ENCODE peak calls at places on chromosomes 5 and 9, in seven cellular contexts. T is memory B cell; L is stimulated activated CD8-positive, alpha-beta memory T cell treated with anti-CD3 and anti-CD28 coated beads, Interleukin-7, amount 100 ng/mL, for 1 hour; M is naive thymus-derived CD4-positive, alpha-beta T cell; H is lung microvascular endothelial cell; S is ovary; V is HepG2. Z is an unnamed sample.

GRCh38 chr9:116155700-116156045 is 2.1 kb downstream of the PAPPA start:
- DNase-seq in L (no peak), H (no peak), M (no peak), S (no peak), T (no peak), V (no peak), Z (no peak)

GRCh38 chr5:176492431-176492830 is 44.2 kb downstream of the FAF2 start:
- DNase-seq in L (no peak), V (no peak), H (peak), M (no peak), S (no peak), T (no peak), Z (no peak)

GRCh38 chr9:99513441-99514112 is 291.5 kb downstream of the SEC61B start:
- DNase-seq in V (no peak), H (no peak), T (no peak), S (no peak), L (no peak), M (no peak), Z (no peak)

GRCh38 chr5:168409601-168410458 is 76.4 kb upstream of the RARS1 start:
- DNase-seq in S (no peak), L (no peak), M (no peak), V (no peak), T (no peak), H (peak), Z (no peak)

GRCh38 chr5:141875795-141876627 is 2.2 kb downstream of the PCDH1 start:
- DNase-seq in M (no peak), V (no peak), S (no peak), L (no peak), T (no peak), H (peak), Z (peak)

GRCh38 chr5:10018670-10019069 is 231.0 kb downstream of the ATPSCKMT start:
- DNase-seq in S (no peak), V (no peak), L (no peak), H (no peak), M (no peak), T (no peak), Z (no peak)

GRCh38 chr5:127375124-127375523 is 84.5 kb downstream of the MEGF10 start:
- DNase-seq in T (no peak), L (no peak), S (no peak), H (no peak), V (no peak), M (no peak), Z (no peak)

GRCh38 chr5:138370537-138370936 is 18.1 kb downstream of the KDM3B start:
- DNase-seq in T (no peak), V (no peak), S (no peak), L (no peak), M (no peak), H (peak), Z (no peak)

GRCh38 chr9:19232117-19232829 is 1.8 kb downstream of the DENND4C start:
- DNase-seq in V (no peak), M (no peak), H (peak), L (no peak), T (no peak), S (no peak), Z (no peak)

GRCh38 chr9:130189840-130190239 is 17.6 kb downstream of the NCS1 start:
- DNase-seq in M (no peak), L (no peak), S (no peak), T (no peak), V (no peak), H (peak), Z (no peak)

GRCh38 chr9:128495804-128496417 is 8.6 kb upstream of the GLE1 start:
- DNase-seq in L (no peak), T (no peak), H (no peak), M (no peak), V (peak), S (no peak), Z (no peak)

GRCh38 chr5:156388233-156388632 is 61.3 kb downstream of the SGCD start:
- DNase-seq in T (no peak), M (no peak), S (no peak), V (no peak), H (no peak), L (no peak), Z (no peak)

GRCh38 chr5:14463629-14464028 is 118.0 kb upstream of the OTULINL start:
- DNase-seq in S (no peak), V (no peak), M (no peak), T (no peak), H (peak), L (no peak), Z (no peak)

GRCh38 chr5:51378415-51378777 is 4.9 kb upstream of the ISL1 start:
- DNase-seq in S (no peak), T (no peak), H (no peak), V (no peak), M (no peak), L (no peak), Z (no peak)

GRCh38 chr5:77073667-77074066 is 13.4 kb downstream of the ZBED3 start:
- DNase-seq in H (no peak), S (no peak), V (no peak), L (no peak), M (no peak), T (no peak), Z (no peak)

GRCh38 chr5:142677212-142677611 is 8.7 kb downstream of the FGF1 start:
- DNase-seq in L (no peak), T (no peak), S (no peak), H (no peak), V (no peak), M (no peak), Z (no peak)

GRCh38 chr9:4371108-4371507 is 71.2 kb upstream of the GLIS3 start:
- DNase-seq in V (no peak), H (peak), T (no peak), M (no peak), S (no peak), L (no peak), Z (no peak)

GRCh38 chr5:159451197-159452052 is 121.1 kb upstream of the IL12B start:
- DNase-seq in M (no peak), H (peak), L (no peak), V (no peak), S (peak), T (no peak), Z (peak)

GRCh38 chr9:135772056-135773042 is 70.4 kb downstream of the KCNT1 start:
- DNase-seq in M (no peak), S (no peak), H (no peak), L (no peak), T (no peak), V (no peak), Z (no peak)

GRCh38 chr9:131503626-131504465 is 1.1 kb downstream of the POMT1 start:
- DNase-seq in T (no peak), V (peak), H (peak), L (no peak), M (peak), S (no peak), Z (no peak)

GRCh38 chr5:2009986-2010914 is 127.5 kb upstream of the IRX4 start:
- DNase-seq in M (no peak), H (no peak), S (no peak), T (no peak), V (no peak), L (no peak), Z (no peak)

GRCh38 chr9:19988281-19988680 is 199.4 kb upstream of the SLC24A2 start:
- DNase-seq in S (no peak), M (no peak), H (no peak), T (no peak), V (no peak), L (no peak), Z (no peak)

GRCh38 chr5:113177225-113177624 is 200.6 kb downstream of the DCP2 start:
- DNase-seq in H (no peak), T (no peak), V (peak), S (no peak), M (no peak), L (no peak), Z (no peak)

GRCh38 chr5:66440202-66440680 is 156.0 kb upstream of the MAST4 start:
- DNase-seq in S (peak), T (no peak), V (no peak), L (no peak), H (peak), M (no peak), Z (no peak)

GRCh38 chr9:88837731-88838130 is 153.5 kb upstream of the S1PR3 start:
- DNase-seq in L (no peak), M (no peak), T (no peak), V (no peak), S (no peak), H (peak), Z (no peak)

GRCh38 chr5:140481758-140482157 is 65.7 kb upstream of the EIF4EBP3 start:
- DNase-seq in M (no peak), H (peak), L (no peak), V (no peak), T (no peak), S (no peak), Z (no peak)

GRCh38 chr5:142109356-142110045 is 922 bp downstream of the NDFIP1 start:
- DNase-seq in M (peak), V (no peak), L (no peak), S (peak), H (peak), T (no peak), Z (no peak)

GRCh38 chr9:124483481-124483880 is 23.7 kb downstream of the NR5A1 start:
- DNase-seq in T (no peak), L (no peak), M (no peak), H (no peak), V (no peak), S (no peak), Z (no peak)

GRCh38 chr9:114512337-114512874 is 7.1 kb upstream of the WHRN start:
- DNase-seq in L (no peak), M (no peak), S (no peak), V (no peak), T (no peak), H (peak), Z (no peak)

GRCh38 chr5:32076699-32077695 is 97.1 kb downstream of the GOLPH3 start:
- DNase-seq in S (peak), L (no peak), M (peak), V (peak), T (no peak), H (peak), Z (peak)

GRCh38 chr9:35689601-35690446 is at the start of gene TPM2:
- DNase-seq in S (peak), H (peak), V (no peak), L (no peak), M (no peak), T (no peak), Z (peak)

GRCh38 chr9:122179690-122180074 is 20.0 kb downstream of the MORN5 start:
- DNase-seq in M (no peak), V (peak), T (no peak), L (no peak), H (no peak), S (no peak), Z (no peak)

GRCh38 chr9:73157811-73158210 is 6.1 kb downstream of the ANXA1 start:
- DNase-seq in M (no peak), L (no peak), S (no peak), H (no peak), V (no peak), T (no peak), Z (no peak)

GRCh38 chr5:132190161-132190817 is 37.4 kb downstream of the P4HA2 start:
- DNase-seq in H (peak), V (peak), L (no peak), S (no peak), T (peak), M (peak), Z (no peak)

GRCh38 chr5:100706796-100707195 is 171.6 kb downstream of the FAM174A start:
- DNase-seq in V (no peak), T (no peak), M (no peak), L (no peak), S (no peak), H (peak), Z (no peak)